ENCODE peak calls at places on chromosomes 11 and 22, in eight cellular contexts. J is stomach; M is stimulated activated CD4-positive, alpha-beta T cell treated with anti-CD3 and anti-CD28 coated beads, Interleukin-12 subunit alpha, Interleukin-12 subunit beta, amount 100 ng/mL, for 48 hours; Z is keratinocyte; X is progenitor cell of endocrine pancreas; D is right lobe of liver; S is neuronal stem cell; G is nephron progenitor cell. P is an unnamed sample.

GRCh38 chr11:44777537-44778199 is 50.9 kb downstream of the TSPAN18 start:
- DNase-seq in S (no peak), G (no peak), M (no peak), J (peak), X (no peak), Z (no peak), D (no peak), P (no peak)

GRCh38 chr11:109378049-109378448 is 43.9 kb upstream of the C11orf87 start:
- DNase-seq in D (no peak), J (no peak), X (no peak), G (no peak), M (no peak), Z (no peak), S (no peak), P (no peak)

GRCh38 chr11:33307984-33308383 is 50.8 kb downstream of the HIPK3 start:
- DNase-seq in J (no peak), S (no peak), D (no peak), M (no peak), X (no peak), Z (no peak), G (no peak), P (no peak)

GRCh38 chr22:47623740-47624103 is 861.3 kb downstream of the TBC1D22A start:
- DNase-seq in S (no peak), G (no peak), D (no peak), Z (no peak), M (no peak), J (peak), X (no peak), P (no peak)

GRCh38 chr11:124875401-124875800 is 10.2 kb downstream of the ROBO3 start:
- DNase-seq in Z (no peak), X (no peak), S (no peak), G (no peak), D (no peak), M (no peak), J (no peak), P (peak)

GRCh38 chr11:1652778-1653540 is 23.4 kb downstream of the KRTAP5-5 start:
- DNase-seq in J (peak), D (peak), Z (no peak), M (peak), G (peak), X (peak), S (peak), P (peak)

GRCh38 chr22:24236656-24237055 is 8.2 kb downstream of the GGT5 start:
- DNase-seq in J (no peak), Z (no peak), M (no peak), D (no peak), S (no peak), G (no peak), X (no peak), P (no peak)

GRCh38 chr11:29318134-29318845 is 698.5 kb downstream of the KCNA4 start:
- DNase-seq in S (no peak), J (no peak), G (no peak), Z (no peak), D (no peak), X (no peak), M (no peak), P (no peak)

GRCh38 chr11:134634897-134635831 is 223.1 kb upstream of the B3GAT1 start:
- DNase-seq in S (no peak), D (no peak), Z (no peak), J (no peak), G (no peak), M (no peak), X (no peak), P (no peak)

GRCh38 chr11:1841511-1842148 is 2.8 kb downstream of the TNNI2 start:
- DNase-seq in S (no peak), M (no peak), J (no peak), X (no peak), D (peak), Z (no peak), G (no peak), P (no peak)

GRCh38 chr11:73662445-73663157 is 16.2 kb downstream of the PLEKHB1 start:
- DNase-seq in Z (no peak), X (no peak), D (no peak), G (no peak), J (no peak), M (no peak), S (no peak), P (no peak)

GRCh38 chr11:107591446-107592236 is 694 bp downstream of the ELMOD1 start:
- DNase-seq in S (peak), D (no peak), J (no peak), M (no peak), G (peak), X (peak), Z (no peak), P (peak)

GRCh38 chr11:17354070-17354924 is 2.7 kb downstream of the NCR3LG1 start:
- DNase-seq in J (peak), M (peak), D (no peak), S (peak), X (peak), G (peak), Z (no peak), P (peak)

GRCh38 chr11:47616726-47617416 is 22.7 kb upstream of the C1QTNF4 start:
- DNase-seq in S (no peak), X (no peak), M (no peak), D (no peak), J (no peak), Z (no peak), G (peak), P (peak)

GRCh38 chr22:41557401-41558240 is 3.2 kb upstream of the CSDC2 start:
- DNase-seq in S (no peak), Z (no peak), M (peak), J (peak), D (peak), X (no peak), G (no peak), P (peak)

GRCh38 chr11:73520358-73521061 is 77.4 kb downstream of the FAM168A start:
- DNase-seq in S (no peak), M (no peak), G (no peak), Z (no peak), X (no peak), D (no peak), J (no peak), P (no peak)

GRCh38 chr11:34104680-34105078 is 750 bp upstream of the NAT10 start:
- DNase-seq in X (no peak), M (no peak), S (no peak), G (no peak), D (no peak), J (no peak), Z (no peak), P (no peak)

GRCh38 chr22:25806579-25806978 is 64.6 kb downstream of the MYO18B start:
- DNase-seq in Z (no peak), M (no peak), S (no peak), G (no peak), J (no peak), X (no peak), D (no peak), P (no peak)

GRCh38 chr22:27612075-27612474 is 189.5 kb downstream of the MN1 start:
- DNase-seq in S (no peak), M (no peak), J (no peak), X (no peak), G (no peak), Z (no peak), D (no peak), P (no peak)

GRCh38 chr11:122796128-122796717 is 42.1 kb upstream of the CRTAM start:
- DNase-seq in D (no peak), X (no peak), M (peak), Z (no peak), G (peak), J (peak), S (peak), P (peak)

GRCh38 chr11:19832166-19832750 is 119.6 kb downstream of the NAV2 start:
- DNase-seq in Z (no peak), X (no peak), M (no peak), J (no peak), G (no peak), D (no peak), S (no peak), P (peak)

GRCh38 chr11:128318856-128319474 is 268.4 kb downstream of the ETS1 start:
- DNase-seq in X (no peak), G (no peak), M (peak), Z (no peak), J (no peak), S (no peak), D (no peak), P (no peak)

GRCh38 chr11:102112654-102112926 is 2.3 kb downstream of the YAP1 start:
- DNase-seq in Z (no peak), J (no peak), X (no peak), M (no peak), D (no peak), S (no peak), G (no peak), P (no peak)

GRCh38 chr11:20374746-20375305 is 11.3 kb downstream of the HTATIP2 start:
- DNase-seq in X (no peak), G (no peak), Z (no peak), D (no peak), S (no peak), M (no peak), J (no peak), P (no peak)

GRCh38 chr11:15963266-15963665 is 393.1 kb downstream of the SOX6 start:
- DNase-seq in D (no peak), M (no peak), J (no peak), S (no peak), G (no peak), X (no peak), Z (no peak), P (no peak)

GRCh38 chr11:84468255-84468654 is 1158.9 kb downstream of the DLG2 start:
- DNase-seq in S (peak), D (no peak), M (no peak), X (no peak), Z (no peak), G (peak), J (no peak), P (no peak)

GRCh38 chr11:67032830-67033555 is 10.1 kb downstream of the SYT12 start:
- DNase-seq in D (no peak), G (no peak), X (no peak), Z (no peak), S (no peak), J (no peak), M (no peak), P (no peak)

GRCh38 chr11:10727259-10727851 is 23.7 kb upstream of the CTR9 start:
- DNase-seq in J (no peak), Z (no peak), X (no peak), S (no peak), M (no peak), D (no peak), G (peak), P (no peak)

GRCh38 chr22:27627444-27627833 is 174.1 kb downstream of the MN1 start:
- DNase-seq in J (no peak), M (no peak), D (no peak), S (no peak), X (no peak), Z (no peak), G (no peak), P (no peak)